ENCODE peak calls at places on chromosomes 3 and 15, in nine cellular contexts. One of them, this sample, is unnamed.
A peak's percentile ranks its signal among the peaks of the same experiment; 100 is the strongest.

GRCh38 chr3:60917136-60917535 is 334.1 kb downstream of the FHIT start:
- DNase-seq in tibial nerve: no peak
- DNase-seq in mucosa of descending colon: peak; percentile 20
- DNase-seq in OCI-LY7: no peak
- DNase-seq in hepatocyte: no peak
- DNase-seq in heart left ventricle: peak; percentile 31
- DNase-seq in kidney: no peak
- DNase-seq in lower lobe of right lung: no peak
- DNase-seq in uterus: no peak
- DNase-seq in this sample: no peak

GRCh38 chr3:51720292-51721061 is 13.6 kb downstream of the GRM2 start:
- DNase-seq in tibial nerve: no peak
- DNase-seq in mucosa of descending colon: no peak
- DNase-seq in OCI-LY7: no peak
- DNase-seq in hepatocyte: no peak
- DNase-seq in heart left ventricle: no peak
- DNase-seq in kidney: no peak
- DNase-seq in lower lobe of right lung: no peak
- DNase-seq in uterus: no peak
- DNase-seq in this sample: no peak

GRCh38 chr3:127490271-127491023 is 100.1 kb downstream of the TPRA1 start:
- DNase-seq in tibial nerve: no peak
- DNase-seq in mucosa of descending colon: no peak
- DNase-seq in OCI-LY7: no peak
- DNase-seq in hepatocyte: no peak
- DNase-seq in heart left ventricle: no peak
- DNase-seq in kidney: no peak
- DNase-seq in lower lobe of right lung: no peak
- DNase-seq in uterus: no peak
- DNase-seq in this sample: no peak

GRCh38 chr15:80929689-80930088 is 59.9 kb downstream of the MESD start:
- DNase-seq in tibial nerve: no peak
- DNase-seq in mucosa of descending colon: no peak
- DNase-seq in OCI-LY7: no peak
- DNase-seq in hepatocyte: no peak
- DNase-seq in heart left ventricle: no peak
- DNase-seq in kidney: no peak
- DNase-seq in lower lobe of right lung: no peak
- DNase-seq in uterus: no peak
- DNase-seq in this sample: no peak

GRCh38 chr15:59185725-59186124 is 20.9 kb upstream of the LDHAL6B start:
- DNase-seq in tibial nerve: no peak
- DNase-seq in mucosa of descending colon: no peak
- DNase-seq in OCI-LY7: peak; percentile 29
- DNase-seq in hepatocyte: no peak
- DNase-seq in heart left ventricle: no peak
- DNase-seq in kidney: no peak
- DNase-seq in lower lobe of right lung: no peak
- DNase-seq in uterus: no peak
- DNase-seq in this sample: no peak

GRCh38 chr3:33482126-33482525 is 41.9 kb upstream of the UBP1 start:
- DNase-seq in tibial nerve: no peak
- DNase-seq in mucosa of descending colon: peak; percentile 50
- DNase-seq in OCI-LY7: no peak
- DNase-seq in hepatocyte: no peak
- DNase-seq in heart left ventricle: no peak
- DNase-seq in kidney: no peak
- DNase-seq in lower lobe of right lung: no peak
- DNase-seq in uterus: no peak
- DNase-seq in this sample: no peak

GRCh38 chr3:37997321-37997720 is 6.7 kb downstream of the VILL start:
- DNase-seq in tibial nerve: no peak
- DNase-seq in mucosa of descending colon: no peak
- DNase-seq in OCI-LY7: no peak
- DNase-seq in hepatocyte: no peak
- DNase-seq in heart left ventricle: no peak
- DNase-seq in kidney: peak; percentile 75
- DNase-seq in lower lobe of right lung: no peak
- DNase-seq in uterus: no peak
- DNase-seq in this sample: peak; percentile 61

GRCh38 chr3:182486459-182486858 is 306.8 kb upstream of the ATP11B start:
- DNase-seq in tibial nerve: no peak
- DNase-seq in mucosa of descending colon: peak; percentile 9
- DNase-seq in OCI-LY7: no peak
- DNase-seq in hepatocyte: peak; percentile 20
- DNase-seq in heart left ventricle: no peak
- DNase-seq in kidney: no peak
- DNase-seq in lower lobe of right lung: no peak
- DNase-seq in uterus: no peak
- DNase-seq in this sample: no peak

GRCh38 chr15:26475554-26475953 is 297.3 kb downstream of the GABRB3 start:
- DNase-seq in tibial nerve: no peak
- DNase-seq in mucosa of descending colon: no peak
- DNase-seq in OCI-LY7: no peak
- DNase-seq in hepatocyte: no peak
- DNase-seq in heart left ventricle: no peak
- DNase-seq in kidney: no peak
- DNase-seq in lower lobe of right lung: no peak
- DNase-seq in uterus: no peak
- DNase-seq in this sample: no peak

GRCh38 chr3:13332158-13332557 is 88.0 kb downstream of the NUP210 start:
- DNase-seq in tibial nerve: no peak
- DNase-seq in mucosa of descending colon: peak; percentile 29
- DNase-seq in OCI-LY7: peak; percentile 98
- DNase-seq in hepatocyte: no peak
- DNase-seq in heart left ventricle: no peak
- DNase-seq in kidney: no peak
- DNase-seq in lower lobe of right lung: no peak
- DNase-seq in uterus: no peak
- DNase-seq in this sample: no peak

GRCh38 chr3:25719321-25719720 is 54.6 kb upstream of the TOP2B start:
- DNase-seq in tibial nerve: no peak
- DNase-seq in mucosa of descending colon: no peak
- DNase-seq in OCI-LY7: no peak
- DNase-seq in hepatocyte: no peak
- DNase-seq in heart left ventricle: no peak
- DNase-seq in kidney: no peak
- DNase-seq in lower lobe of right lung: no peak
- DNase-seq in uterus: no peak
- DNase-seq in this sample: no peak

GRCh38 chr3:4778119-4778518 is 201.1 kb upstream of the BHLHE40 start:
- DNase-seq in tibial nerve: no peak
- DNase-seq in mucosa of descending colon: no peak
- DNase-seq in OCI-LY7: no peak
- DNase-seq in hepatocyte: no peak
- DNase-seq in heart left ventricle: no peak
- DNase-seq in kidney: no peak
- DNase-seq in lower lobe of right lung: no peak
- DNase-seq in uterus: no peak
- DNase-seq in this sample: no peak

GRCh38 chr3:155233213-155233612 is 60.3 kb downstream of the STRIT1 start:
- DNase-seq in tibial nerve: peak; percentile 26
- DNase-seq in mucosa of descending colon: no peak
- DNase-seq in OCI-LY7: no peak
- DNase-seq in hepatocyte: peak; percentile 45
- DNase-seq in heart left ventricle: peak; percentile 83
- DNase-seq in kidney: no peak
- DNase-seq in lower lobe of right lung: no peak
- DNase-seq in uterus: peak; percentile 30
- DNase-seq in this sample: no peak

GRCh38 chr3:149536429-149536828 is 61.9 kb downstream of the TM4SF4 start:
- DNase-seq in tibial nerve: no peak
- DNase-seq in mucosa of descending colon: no peak
- DNase-seq in OCI-LY7: no peak
- DNase-seq in hepatocyte: peak; percentile 39
- DNase-seq in heart left ventricle: peak; percentile 81
- DNase-seq in kidney: peak; percentile 84
- DNase-seq in lower lobe of right lung: peak; percentile 64
- DNase-seq in uterus: peak; percentile 57
- DNase-seq in this sample: peak; percentile 74

GRCh38 chr3:151625057-151625456 is 108.7 kb upstream of the AADACL2 start:
- DNase-seq in tibial nerve: no peak
- DNase-seq in mucosa of descending colon: no peak
- DNase-seq in OCI-LY7: no peak
- DNase-seq in hepatocyte: no peak
- DNase-seq in heart left ventricle: no peak
- DNase-seq in kidney: no peak
- DNase-seq in lower lobe of right lung: no peak
- DNase-seq in uterus: no peak
- DNase-seq in this sample: no peak

GRCh38 chr15:94305133-94305532 is 73.8 kb downstream of the MCTP2 start:
- DNase-seq in tibial nerve: no peak
- DNase-seq in mucosa of descending colon: no peak
- DNase-seq in OCI-LY7: peak; percentile 46
- DNase-seq in hepatocyte: no peak
- DNase-seq in heart left ventricle: no peak
- DNase-seq in kidney: no peak
- DNase-seq in lower lobe of right lung: no peak
- DNase-seq in uterus: no peak
- DNase-seq in this sample: no peak

GRCh38 chr3:186787642-186788481 is 4.5 kb downstream of the EIF4A2 start:
- DNase-seq in tibial nerve: no peak
- DNase-seq in mucosa of descending colon: no peak
- DNase-seq in OCI-LY7: peak; percentile 7
- DNase-seq in hepatocyte: no peak
- DNase-seq in heart left ventricle: no peak
- DNase-seq in kidney: no peak
- DNase-seq in lower lobe of right lung: no peak
- DNase-seq in uterus: no peak
- DNase-seq in this sample: no peak
- H3K4me3 ChIP-seq in tibial nerve: no peak overlapping the region
- H3K4me3 ChIP-seq in mucosa of descending colon: no peak overlapping the region
- H3K4me3 ChIP-seq in OCI-LY7: peak overlapping the region; percentile 98
- H3K4me3 ChIP-seq in hepatocyte: no peak overlapping the region
- H3K4me3 ChIP-seq in heart left ventricle: peak overlapping the region; percentile 71
- H3K4me3 ChIP-seq in kidney: no peak overlapping the region
- H3K4me3 ChIP-seq in lower lobe of right lung: no peak overlapping the region
- H3K4me3 ChIP-seq in uterus: no peak overlapping the region
- H3K4me3 ChIP-seq in this sample: no peak overlapping the region

GRCh38 chr3:1330107-1330506 is 237.3 kb downstream of the CNTN6 start:
- DNase-seq in tibial nerve: no peak
- DNase-seq in mucosa of descending colon: no peak
- DNase-seq in OCI-LY7: no peak
- DNase-seq in hepatocyte: no peak
- DNase-seq in heart left ventricle: no peak
- DNase-seq in kidney: no peak
- DNase-seq in lower lobe of right lung: no peak
- DNase-seq in uterus: no peak
- DNase-seq in this sample: no peak

DNA sequence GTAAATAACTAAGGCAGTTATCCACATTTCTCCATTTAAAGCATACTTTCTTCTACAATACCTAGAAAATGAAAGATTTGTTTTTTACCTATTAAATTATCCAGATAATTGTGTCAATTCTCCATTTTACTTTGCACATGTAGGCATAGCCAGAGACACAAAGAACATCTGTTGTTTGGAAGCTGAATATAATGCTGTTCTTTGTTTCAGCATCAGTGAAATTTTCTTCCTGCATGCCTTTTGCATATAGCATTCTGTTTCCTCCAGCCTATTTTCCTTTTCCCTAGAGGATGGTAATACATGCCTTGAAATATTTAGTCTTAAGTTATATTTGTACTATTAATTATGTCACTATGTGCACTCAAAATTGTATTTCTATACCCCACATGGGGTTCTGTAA is 233.7 kb downstream of the CNTN6 start:
- DNase-seq in tibial nerve: no peak
- DNase-seq in mucosa of descending colon: no peak
- DNase-seq in OCI-LY7: no peak
- DNase-seq in hepatocyte: no peak
- DNase-seq in heart left ventricle: no peak
- DNase-seq in kidney: no peak
- DNase-seq in lower lobe of right lung: no peak
- DNase-seq in uterus: no peak
- DNase-seq in this sample: no peak
- H3K9me3 ChIP-seq in tibial nerve: no peaks in the 10 kb centered on the region
- H3K9me3 ChIP-seq in mucosa of descending colon: no peaks in the 10 kb centered on the region
- H3K9me3 ChIP-seq in OCI-LY7: no peaks in the 10 kb centered on the region
- H3K9me3 ChIP-seq in hepatocyte: no peaks in the 10 kb centered on the region
- H3K9me3 ChIP-seq in heart left ventricle: no peaks in the 10 kb centered on the region
- H3K9me3 ChIP-seq in kidney: no peaks in the 10 kb centered on the region
- H3K9me3 ChIP-seq in lower lobe of right lung: no peaks in the 10 kb centered on the region
- H3K9me3 ChIP-seq in uterus: no peaks in the 10 kb centered on the region
- H3K9me3 ChIP-seq in this sample: no peaks in the 10 kb centered on the region

GRCh38 chr3:80734483-80734882 is 966.7 kb upstream of the ROBO1 start:
- DNase-seq in tibial nerve: no peak
- DNase-seq in mucosa of descending colon: no peak
- DNase-seq in OCI-LY7: no peak
- DNase-seq in hepatocyte: no peak
- DNase-seq in heart left ventricle: no peak
- DNase-seq in kidney: no peak
- DNase-seq in lower lobe of right lung: no peak
- DNase-seq in uterus: no peak
- DNase-seq in this sample: no peak

GRCh38 chr3:80734955-80735354 is 967.2 kb upstream of the ROBO1 start:
- DNase-seq in tibial nerve: no peak
- DNase-seq in mucosa of descending colon: peak; percentile 27
- DNase-seq in OCI-LY7: no peak
- DNase-seq in hepatocyte: peak; percentile 8
- DNase-seq in heart left ventricle: no peak
- DNase-seq in kidney: no peak
- DNase-seq in lower lobe of right lung: no peak
- DNase-seq in uterus: no peak
- DNase-seq in this sample: no peak

GRCh38 chr3:80733522-80734176 is 965.9 kb upstream of the ROBO1 start:
- DNase-seq in tibial nerve: no peak
- DNase-seq in mucosa of descending colon: peak; percentile 76
- DNase-seq in OCI-LY7: no peak
- DNase-seq in hepatocyte: peak; percentile 82
- DNase-seq in heart left ventricle: no peak
- DNase-seq in kidney: no peak
- DNase-seq in lower lobe of right lung: no peak
- DNase-seq in uterus: no peak
- DNase-seq in this sample: no peak
- H3K4me3 ChIP-seq in tibial nerve: no peak overlapping the region
- H3K4me3 ChIP-seq in mucosa of descending colon: no peak overlapping the region
- H3K4me3 ChIP-seq in OCI-LY7: no peak overlapping the region
- H3K4me3 ChIP-seq in hepatocyte: no peak overlapping the region
- H3K4me3 ChIP-seq in heart left ventricle: no peak overlapping the region
- H3K4me3 ChIP-seq in kidney: no peak overlapping the region
- H3K4me3 ChIP-seq in lower lobe of right lung: no peak overlapping the region
- H3K4me3 ChIP-seq in uterus: no peak overlapping the region
- H3K4me3 ChIP-seq in this sample: no peak overlapping the region

GRCh38 chr3:7288133-7288532 is 427.2 kb downstream of the GRM7 start:
- DNase-seq in tibial nerve: no peak
- DNase-seq in mucosa of descending colon: no peak
- DNase-seq in OCI-LY7: no peak
- DNase-seq in hepatocyte: no peak
- DNase-seq in heart left ventricle: no peak
- DNase-seq in kidney: no peak
- DNase-seq in lower lobe of right lung: no peak
- DNase-seq in uterus: no peak
- DNase-seq in this sample: no peak
- H3K9me3 ChIP-seq in tibial nerve: no peaks in the 10 kb centered on the region
- H3K9me3 ChIP-seq in mucosa of descending colon: no peaks in the 10 kb centered on the region
- H3K9me3 ChIP-seq in OCI-LY7: no peaks in the 10 kb centered on the region
- H3K9me3 ChIP-seq in hepatocyte: no peaks in the 10 kb centered on the region
- H3K9me3 ChIP-seq in heart left ventricle: no peaks in the 10 kb centered on the region
- H3K9me3 ChIP-seq in kidney: no peaks in the 10 kb centered on the region
- H3K9me3 ChIP-seq in lower lobe of right lung: no peaks in the 10 kb centered on the region
- H3K9me3 ChIP-seq in uterus: no peaks in the 10 kb centered on the region
- H3K9me3 ChIP-seq in this sample: no peaks in the 10 kb centered on the region

This sample was measured in upper lobe of right lung.